ENCODE peak calls at places on chromosomes 13 and 19, in nine cellular contexts. S is OCI-LY7, E is fibroblast of mammary gland, F is lower leg skin, J is fibroblast of pulmonary artery, O is left ventricle myocardium inferior, I is dorsolateral prefrontal cortex, U is foreskin fibroblast, L is GM23338. V is an unnamed sample.

GRCh38 chr13:85693889-85694511 is 105.2 kb downstream of the SLITRK6 start:
- DNase-seq in S (no peak), E (no peak), F (no peak), J (no peak), O (no peak), I (no peak), U (peak; percentile 4), L (peak; percentile 14), V (peak; percentile 42)

GRCh38 chr19:3176715-3177501 is 1.7 kb upstream of the S1PR4 start:
- DNase-seq in S (no peak), E (peak; percentile 65), F (no peak), J (no peak), O (no peak), I (no peak), U (peak; percentile 43), L (no peak), V (no peak)

GRCh38 chr13:100951031-100951430 is 276.4 kb upstream of the TMTC4 start:
- DNase-seq in S (no peak), E (no peak), F (no peak), J (no peak), O (no peak), I (no peak), U (no peak), L (no peak), V (no peak)

GRCh38 chr13:86020350-86021002 is 221.3 kb upstream of the SLITRK6 start:
- DNase-seq in S (no peak), E (peak; percentile 61), F (no peak), J (peak; percentile 87), O (no peak), I (no peak), U (no peak), L (no peak), V (no peak)

GRCh38 chr19:11973020-11973810 is 8.4 kb downstream of the ZNF763 start:
- DNase-seq in S (no peak), E (no peak), F (no peak), J (no peak), O (no peak), I (no peak), U (no peak), L (no peak), V (no peak)

GRCh38 chr13:20342326-20342725 is 110.2 kb upstream of the GJB6 start:
- DNase-seq in S (no peak), E (no peak), F (peak; percentile 39), J (no peak), O (no peak), I (no peak), U (no peak), L (no peak), V (no peak)

GRCh38 chr19:53977991-53978731 is 13.3 kb upstream of the CACNG6 start:
- DNase-seq in S (no peak), E (peak; percentile 80), F (peak; percentile 87), J (peak; percentile 98), O (peak; percentile 50), I (peak; percentile 69), U (peak; percentile 95), L (peak; percentile 100), V (no peak)

GRCh38 chr13:30323524-30323923 is 16.2 kb upstream of the KATNAL1 start:
- DNase-seq in S (no peak), E (no peak), F (no peak), J (no peak), O (no peak), I (no peak), U (no peak), L (no peak), V (no peak)

GRCh38 chr13:19818223-19818842 is 35.6 kb upstream of the PSPC1 start:
- DNase-seq in S (peak; percentile 8), E (peak; percentile 11), F (peak; percentile 85), J (peak; percentile 42), O (peak; percentile 32), I (no peak), U (no peak), L (peak; percentile 92), V (no peak)

GRCh38 chr13:55199132-55199531 is 1941.6 kb upstream of the PRR20A start:
- DNase-seq in S (no peak), E (no peak), F (no peak), J (no peak), O (no peak), I (no peak), U (no peak), L (peak; percentile 11), V (no peak)

GRCh38 chr19:19597809-19598306 is 20.6 kb downstream of the PBX4 start:
- DNase-seq in S (no peak), E (no peak), F (no peak), J (no peak), O (no peak), I (no peak), U (no peak), L (no peak), V (no peak)

GRCh38 chr13:33953781-33954180 is 135.8 kb downstream of the RFC3 start:
- DNase-seq in S (no peak), E (no peak), F (no peak), J (peak; percentile 22), O (no peak), I (no peak), U (no peak), L (no peak), V (no peak)

GRCh38 chr13:44921931-44922758 is 67.1 kb downstream of the NUFIP1 start:
- DNase-seq in S (no peak), E (peak; percentile 99), F (no peak), J (peak; percentile 94), O (no peak), I (no peak), U (peak; percentile 97), L (no peak), V (peak; percentile 54)

GRCh38 chr19:49469828-49470614 is 4.0 kb upstream of the FLT3LG start:
- DNase-seq in S (peak; percentile 72), E (no peak), F (no peak), J (no peak), O (no peak), I (no peak), U (no peak), L (peak; percentile 53), V (no peak)

GRCh38 chr19:3366104-3366760 is at the start of gene NFIC:
- DNase-seq in S (no peak), E (peak; percentile 84), F (peak; percentile 95), J (peak; percentile 87), O (peak; percentile 84), I (no peak), U (peak; percentile 83), L (peak; percentile 77), V (no peak)

GRCh38 chr13:41053384-41053826 is 7.9 kb upstream of the WBP4 start:
- DNase-seq in S (peak; percentile 71), E (peak; percentile 84), F (no peak), J (peak; percentile 77), O (no peak), I (no peak), U (peak; percentile 37), L (no peak), V (no peak)
- H3K4me3 ChIP-seq in S (peak overlapping the region; percentile 64), E (no peak overlapping the region), F (no peak overlapping the region), J (peak overlapping the region; percentile 15), O (peak overlapping the region; percentile 33), I (no peak overlapping the region), U (peak overlapping the region; percentile 12), L (no peak overlapping the region), V (no peak overlapping the region)

DNA sequence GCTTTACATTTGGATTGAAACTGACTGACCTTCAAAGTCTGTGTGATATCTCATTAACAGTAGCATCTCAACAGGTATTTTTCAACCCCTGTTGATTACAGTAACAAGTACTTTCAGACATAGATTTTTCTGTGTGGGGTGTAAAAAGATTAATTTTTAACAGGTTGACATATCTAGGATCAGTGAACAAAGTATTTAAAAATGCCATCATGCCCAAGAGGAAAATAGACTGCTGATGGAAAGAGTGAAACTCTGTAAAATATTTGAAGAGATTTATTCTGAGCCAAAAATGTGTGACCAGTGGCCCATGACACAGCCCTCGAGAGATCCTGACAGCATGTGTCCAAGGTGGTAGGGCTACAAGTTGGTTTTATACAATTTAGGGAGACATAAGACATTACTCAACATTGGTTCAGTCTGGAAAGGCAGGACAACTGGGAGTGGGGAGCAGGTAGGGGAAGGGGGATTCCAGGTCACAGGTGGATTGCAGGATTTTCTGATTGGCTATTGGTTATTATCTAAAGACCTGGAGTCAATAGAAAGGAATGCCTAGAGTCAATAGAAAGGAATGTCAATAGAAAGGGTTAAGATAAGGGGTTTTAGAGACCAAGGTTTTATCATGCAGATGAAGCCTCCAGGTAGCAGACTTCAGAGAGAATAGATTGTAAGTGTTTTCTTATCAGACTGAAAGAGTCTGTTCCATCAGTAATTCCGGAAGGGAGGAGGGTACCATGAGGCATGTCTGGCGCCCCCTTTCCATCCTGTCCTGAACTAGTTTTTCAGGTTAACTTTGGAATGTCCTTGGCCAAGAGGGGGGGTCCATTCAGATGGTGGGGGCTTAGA is 29.1 kb downstream of the TNFRSF19 start:
- DNase-seq in S (no peak), E (no peak), F (no peak), J (no peak), O (no peak), I (no peak), U (no peak), L (peak; percentile 88), V (no peak)
- TF ChIP-seq CTCF in S (no peak), E (no peak), F (no peak), J (no peak), O (no peak), I (no peak), U (no peak), L (peak; percentile 46), V (no peak)

DNA sequence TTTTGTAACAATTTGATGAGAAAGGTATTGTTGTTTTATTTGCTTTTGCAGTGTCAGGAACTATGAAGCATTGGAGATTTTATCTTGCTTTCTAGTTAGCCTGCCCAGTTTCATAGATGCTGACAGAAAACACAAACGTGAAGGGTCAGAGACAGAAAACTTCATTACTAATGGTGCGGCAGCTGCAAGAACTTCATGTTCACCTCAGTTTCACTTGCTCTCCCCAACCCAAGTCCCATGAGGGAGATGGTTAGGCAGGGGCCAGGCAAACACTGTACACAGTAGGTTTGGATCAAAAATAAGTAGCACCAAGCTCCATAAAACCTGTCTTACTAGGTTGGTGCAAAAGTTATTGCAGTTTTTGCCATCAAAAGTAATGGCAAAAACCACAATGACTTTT is 550.2 kb upstream of the MIR17HG start:
- DNase-seq in S (no peak), E (no peak), F (no peak), J (no peak), O (no peak), I (no peak), U (no peak), L (no peak), V (no peak)
- H3K4me3 ChIP-seq in S (no peak overlapping the region), E (no peak overlapping the region), F (no peak overlapping the region), J (no peak overlapping the region), O (no peak overlapping the region), I (no peak overlapping the region), U (no peak overlapping the region), L (no peak overlapping the region), V (no peak overlapping the region)

DNA sequence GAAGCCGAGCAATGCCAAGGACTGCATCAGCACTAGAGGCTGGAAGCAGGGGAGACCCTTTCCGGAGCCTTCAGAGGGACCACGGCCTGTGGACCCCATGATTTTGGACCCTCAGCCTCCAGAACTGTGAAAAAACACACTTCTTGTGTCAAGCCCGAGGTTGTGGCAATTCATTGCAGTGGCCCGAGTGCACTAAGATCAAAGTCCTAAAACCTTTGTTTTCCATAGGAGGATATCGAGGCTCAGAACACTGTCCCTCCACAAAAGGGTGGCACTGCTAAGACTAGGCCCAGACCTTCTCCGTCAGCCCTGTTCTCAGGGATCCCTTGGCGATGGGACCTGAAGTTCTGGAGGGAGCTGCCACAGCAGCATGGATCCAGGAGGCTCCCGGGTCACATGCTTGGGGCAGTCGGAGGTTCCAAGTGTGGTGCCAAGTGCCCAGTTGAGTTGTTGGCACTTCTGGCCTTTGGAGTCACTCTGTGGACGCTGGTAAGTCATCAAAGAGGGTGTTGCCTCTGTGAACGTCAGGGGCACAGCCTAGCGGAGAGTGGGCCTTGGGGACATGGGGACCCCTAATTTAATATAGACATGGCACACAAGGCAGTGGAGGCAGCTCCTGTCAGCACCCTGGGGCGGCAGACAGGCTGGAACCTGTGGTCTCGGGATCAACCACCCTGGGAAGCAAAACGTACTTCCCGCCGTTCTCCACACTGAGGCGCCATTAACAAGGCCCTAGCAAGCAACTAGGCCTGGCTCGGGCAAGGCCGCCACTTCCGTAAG is 199.2 kb downstream of the COL4A1 start:
- DNase-seq in S (no peak), E (no peak), F (no peak), J (no peak), O (no peak), I (no peak), U (no peak), L (peak; percentile 74), V (no peak)
- TF ChIP-seq CTCF in S (no peak), E (peak; percentile 10), F (no peak), J (peak; percentile 11), O (peak; percentile 26), I (no peak), U (no peak), L (peak; percentile 84), V (peak; percentile 27)

V was measured in HFF-Myc.